ENCODE peak calls at places on chromosomes 4 and X, in nine cellular contexts. One of them, this sample, is unnamed.

GRCh38 chr4:152509595-152510209 is 26.2 kb downstream of the FBXW7 start:
- DNase-seq in left ventricle myocardium inferior: no peak
- DNase-seq in ovary: no peak
- DNase-seq in thyroid gland: no peak
- DNase-seq in transverse colon: no peak
- DNase-seq in upper lobe of right lung: no peak
- DNase-seq in esophagus squamous epithelium: no peak
- DNase-seq in heart left ventricle: no peak
- DNase-seq in ascending aorta: no peak
- DNase-seq in this sample: no peak

GRCh38 chr4:150145950-150146340 is 67.7 kb downstream of the DCLK2 start:
- DNase-seq in left ventricle myocardium inferior: no peak
- DNase-seq in ovary: no peak
- DNase-seq in thyroid gland: no peak
- DNase-seq in transverse colon: no peak
- DNase-seq in upper lobe of right lung: no peak
- DNase-seq in esophagus squamous epithelium: no peak
- DNase-seq in heart left ventricle: no peak
- DNase-seq in ascending aorta: no peak
- DNase-seq in this sample: no peak

GRCh38 chr4:150164956-150165355 is 86.7 kb downstream of the DCLK2 start:
- DNase-seq in left ventricle myocardium inferior: no peak
- DNase-seq in ovary: no peak
- DNase-seq in thyroid gland: no peak
- DNase-seq in transverse colon: no peak
- DNase-seq in upper lobe of right lung: no peak
- DNase-seq in esophagus squamous epithelium: no peak
- DNase-seq in heart left ventricle: no peak
- DNase-seq in ascending aorta: no peak
- DNase-seq in this sample: no peak

GRCh38 chr4:34261799-34262314 is 1982.5 kb downstream of the ARAP2 start:
- DNase-seq in left ventricle myocardium inferior: no peak
- DNase-seq in ovary: no peak
- DNase-seq in thyroid gland: no peak
- DNase-seq in transverse colon: no peak
- DNase-seq in upper lobe of right lung: no peak
- DNase-seq in esophagus squamous epithelium: no peak
- DNase-seq in heart left ventricle: no peak
- DNase-seq in ascending aorta: no peak
- DNase-seq in this sample: no peak

GRCh38 chrX:114181195-114181594 is 402.7 kb upstream of the HTR2C start:
- DNase-seq in left ventricle myocardium inferior: no peak
- DNase-seq in ovary: no peak
- DNase-seq in thyroid gland: no peak
- DNase-seq in transverse colon: no peak
- DNase-seq in upper lobe of right lung: no peak
- DNase-seq in esophagus squamous epithelium: no peak
- DNase-seq in heart left ventricle: no peak
- DNase-seq in ascending aorta: no peak
- DNase-seq in this sample: no peak

GRCh38 chr4:22997358-22998224 is 304.9 kb downstream of the GBA3 start:
- DNase-seq in left ventricle myocardium inferior: no peak
- DNase-seq in ovary: no peak
- DNase-seq in thyroid gland: no peak
- DNase-seq in transverse colon: no peak
- DNase-seq in upper lobe of right lung: no peak
- DNase-seq in esophagus squamous epithelium: no peak
- DNase-seq in heart left ventricle: no peak
- DNase-seq in ascending aorta: no peak
- DNase-seq in this sample: no peak

GRCh38 chrX:41889317-41890025 is 33.9 kb downstream of the CASK start:
- DNase-seq in left ventricle myocardium inferior: no peak
- DNase-seq in ovary: no peak
- DNase-seq in thyroid gland: no peak
- DNase-seq in transverse colon: no peak
- DNase-seq in upper lobe of right lung: no peak
- DNase-seq in esophagus squamous epithelium: no peak
- DNase-seq in heart left ventricle: no peak
- DNase-seq in ascending aorta: no peak
- DNase-seq in this sample: no peak

GRCh38 chrX:47578692-47579091 is 3.5 kb upstream of the TIMP1 start:
- DNase-seq in left ventricle myocardium inferior: no peak
- DNase-seq in ovary: no peak
- DNase-seq in thyroid gland: no peak
- DNase-seq in transverse colon: no peak
- DNase-seq in upper lobe of right lung: no peak
- DNase-seq in esophagus squamous epithelium: no peak
- DNase-seq in heart left ventricle: no peak
- DNase-seq in ascending aorta: no peak
- DNase-seq in this sample: no peak

GRCh38 chr4:53015681-53016080 is 153.6 kb downstream of the RASL11B start:
- DNase-seq in left ventricle myocardium inferior: no peak
- DNase-seq in ovary: peak; percentile 58
- DNase-seq in thyroid gland: no peak
- DNase-seq in transverse colon: peak; percentile 24
- DNase-seq in upper lobe of right lung: no peak
- DNase-seq in esophagus squamous epithelium: no peak
- DNase-seq in heart left ventricle: peak; percentile 19
- DNase-seq in ascending aorta: no peak
- DNase-seq in this sample: peak; percentile 33

GRCh38 chr4:16231570-16232252 is 5.4 kb upstream of the TAPT1 start:
- DNase-seq in left ventricle myocardium inferior: no peak
- DNase-seq in ovary: no peak
- DNase-seq in thyroid gland: no peak
- DNase-seq in transverse colon: no peak
- DNase-seq in upper lobe of right lung: no peak
- DNase-seq in esophagus squamous epithelium: no peak
- DNase-seq in heart left ventricle: no peak
- DNase-seq in ascending aorta: no peak
- DNase-seq in this sample: no peak

GRCh38 chr4:145716200-145716599 is 36.3 kb downstream of the C4orf51 start:
- DNase-seq in left ventricle myocardium inferior: no peak
- DNase-seq in ovary: no peak
- DNase-seq in thyroid gland: peak; percentile 39
- DNase-seq in transverse colon: no peak
- DNase-seq in upper lobe of right lung: no peak
- DNase-seq in esophagus squamous epithelium: no peak
- DNase-seq in heart left ventricle: no peak
- DNase-seq in ascending aorta: no peak
- DNase-seq in this sample: no peak

GRCh38 chrX:44244008-44244407 is 99.5 kb downstream of the EFHC2 start:
- DNase-seq in left ventricle myocardium inferior: no peak
- DNase-seq in ovary: no peak
- DNase-seq in thyroid gland: no peak
- DNase-seq in transverse colon: no peak
- DNase-seq in upper lobe of right lung: no peak
- DNase-seq in esophagus squamous epithelium: no peak
- DNase-seq in heart left ventricle: no peak
- DNase-seq in ascending aorta: no peak
- DNase-seq in this sample: no peak

GRCh38 chrX:68808686-68809357 is 20.0 kb upstream of the EFNB1 start:
- DNase-seq in left ventricle myocardium inferior: peak; percentile 26
- DNase-seq in ovary: no peak
- DNase-seq in thyroid gland: peak; percentile 10
- DNase-seq in transverse colon: no peak
- DNase-seq in upper lobe of right lung: no peak
- DNase-seq in esophagus squamous epithelium: no peak
- DNase-seq in heart left ventricle: peak; percentile 24
- DNase-seq in ascending aorta: no peak
- DNase-seq in this sample: no peak

GRCh38 chr4:22369901-22370562 is 145.8 kb downstream of the ADGRA3 start:
- DNase-seq in left ventricle myocardium inferior: no peak
- DNase-seq in ovary: no peak
- DNase-seq in thyroid gland: no peak
- DNase-seq in transverse colon: no peak
- DNase-seq in upper lobe of right lung: no peak
- DNase-seq in esophagus squamous epithelium: no peak
- DNase-seq in heart left ventricle: no peak
- DNase-seq in ascending aorta: no peak
- DNase-seq in this sample: no peak

DNA sequence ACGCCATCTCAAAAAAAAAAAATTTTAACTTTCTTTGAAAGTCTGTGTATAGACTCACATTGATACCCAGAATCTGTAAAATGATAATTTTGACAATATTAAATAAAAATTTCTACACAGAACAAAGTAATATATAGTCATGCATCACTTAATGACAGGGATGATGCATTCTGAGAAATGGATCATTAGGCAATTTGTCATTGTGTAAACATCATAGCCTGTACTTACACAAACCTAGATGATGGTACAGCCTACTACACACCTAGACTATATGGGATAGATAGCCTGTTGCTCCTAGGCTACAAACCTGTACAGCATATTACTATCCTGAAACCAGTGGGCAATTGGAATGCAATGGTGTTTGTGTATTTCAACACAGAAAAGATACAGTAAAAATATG is 107.7 kb downstream of the BLTP1 start:
- DNase-seq in left ventricle myocardium inferior: no peak
- DNase-seq in ovary: no peak
- DNase-seq in thyroid gland: no peak
- DNase-seq in transverse colon: no peak
- DNase-seq in upper lobe of right lung: no peak
- DNase-seq in esophagus squamous epithelium: no peak
- DNase-seq in heart left ventricle: no peak
- DNase-seq in ascending aorta: no peak
- DNase-seq in this sample: no peak
- H3K4me1 ChIP-seq in left ventricle myocardium inferior: no peaks in the 10 kb centered on the region
- H3K4me1 ChIP-seq in ovary: no peaks in the 10 kb centered on the region
- H3K4me1 ChIP-seq in thyroid gland: no peaks in the 10 kb centered on the region
- H3K4me1 ChIP-seq in transverse colon: no peaks in the 10 kb centered on the region
- H3K4me1 ChIP-seq in upper lobe of right lung: no peaks in the 10 kb centered on the region
- H3K4me1 ChIP-seq in esophagus squamous epithelium: no peaks in the 10 kb centered on the region
- H3K4me1 ChIP-seq in heart left ventricle: no peaks in the 10 kb centered on the region
- H3K4me1 ChIP-seq in ascending aorta: no peaks in the 10 kb centered on the region
- H3K4me1 ChIP-seq in this sample: no peaks in the 10 kb centered on the region

DNA sequence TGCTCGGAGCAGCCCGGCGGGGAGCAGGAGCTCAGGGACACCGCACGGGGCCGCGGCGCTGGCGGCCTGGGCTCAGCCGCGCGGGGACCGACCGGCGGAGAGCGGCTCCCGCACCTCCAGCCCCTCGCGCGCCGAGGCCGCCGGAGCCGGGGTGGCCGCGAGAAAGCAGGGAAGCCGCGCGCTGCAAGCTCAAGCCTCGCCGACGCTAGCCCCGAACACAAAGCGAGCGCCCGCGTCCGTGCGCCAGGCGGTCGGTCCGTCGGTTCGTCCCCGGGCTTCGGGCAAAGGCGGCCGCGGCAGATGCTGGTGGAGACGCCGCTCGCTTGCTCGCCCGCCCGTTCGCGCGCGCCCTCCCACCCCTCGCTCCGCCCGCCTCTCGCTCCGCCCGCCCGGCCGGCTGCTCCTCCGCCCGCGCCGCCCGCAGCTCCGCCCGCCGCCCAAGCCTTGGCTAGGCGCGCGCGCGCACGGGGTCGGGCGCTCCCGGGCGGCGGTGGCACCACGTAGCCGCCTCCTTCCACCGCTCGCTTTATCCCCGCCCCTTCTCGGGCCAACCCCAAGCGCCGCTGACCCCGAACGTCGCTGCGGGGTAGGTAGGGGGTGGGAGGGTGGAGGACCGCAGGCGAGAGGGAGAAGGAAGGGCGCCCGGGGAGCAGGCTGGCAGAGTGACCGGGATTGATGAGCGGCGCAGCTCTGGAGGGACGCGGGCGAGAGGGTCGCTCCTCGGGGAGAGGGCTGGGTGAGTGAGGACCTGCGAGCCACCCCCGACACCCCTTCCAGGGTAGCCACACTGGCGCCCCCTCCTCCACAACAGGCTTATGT is at the start of gene TSPAN5:
- DNase-seq in left ventricle myocardium inferior: peak; percentile 79
- DNase-seq in ovary: peak; percentile 84
- DNase-seq in thyroid gland: peak; percentile 86
- DNase-seq in transverse colon: peak; percentile 82
- DNase-seq in upper lobe of right lung: peak; percentile 89
- DNase-seq in esophagus squamous epithelium: no peak
- DNase-seq in heart left ventricle: peak; percentile 78
- DNase-seq in ascending aorta: peak; percentile 43
- DNase-seq in this sample: peak; percentile 85
- H3K4me1 ChIP-seq in left ventricle myocardium inferior: peaks cover 42% of the 10 kb centered on the region
- H3K4me1 ChIP-seq in ovary: peaks cover 13% of the 10 kb centered on the region
- H3K4me1 ChIP-seq in thyroid gland: peaks cover 28% of the 10 kb centered on the region
- H3K4me1 ChIP-seq in transverse colon: peaks cover 31% of the 10 kb centered on the region
- H3K4me1 ChIP-seq in upper lobe of right lung: peaks cover 16% of the 10 kb centered on the region
- H3K4me1 ChIP-seq in esophagus squamous epithelium: peaks cover 90% of the 10 kb centered on the region
- H3K4me1 ChIP-seq in heart left ventricle: no peaks in the 10 kb centered on the region
- H3K4me1 ChIP-seq in ascending aorta: peaks cover 18% of the 10 kb centered on the region
- H3K4me1 ChIP-seq in this sample: no peaks in the 10 kb centered on the region

DNA sequence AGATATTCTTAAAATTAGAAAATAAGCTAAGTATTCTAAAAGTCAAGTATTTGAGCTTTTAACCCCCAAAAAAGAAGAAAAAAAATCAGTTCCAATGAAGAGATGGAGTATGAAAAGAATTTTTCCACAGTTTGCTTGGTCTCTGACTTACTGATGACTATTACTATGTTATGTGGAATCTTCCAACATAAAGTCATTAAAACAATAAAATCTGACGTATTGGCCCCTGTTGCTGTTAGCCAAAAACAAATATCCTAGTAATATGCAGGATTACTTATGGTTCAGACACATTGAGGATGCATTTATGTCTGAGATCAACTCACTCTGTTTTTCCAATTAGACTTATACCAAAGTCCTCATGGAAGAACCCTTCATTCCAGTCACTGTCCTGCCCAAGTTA is 517.2 kb upstream of the ADGRL3 start:
- DNase-seq in left ventricle myocardium inferior: no peak
- DNase-seq in ovary: no peak
- DNase-seq in thyroid gland: no peak
- DNase-seq in transverse colon: no peak
- DNase-seq in upper lobe of right lung: no peak
- DNase-seq in esophagus squamous epithelium: no peak
- DNase-seq in heart left ventricle: no peak
- DNase-seq in ascending aorta: no peak
- DNase-seq in this sample: no peak
- H3K4me1 ChIP-seq in left ventricle myocardium inferior: no peaks in the 10 kb centered on the region
- H3K4me1 ChIP-seq in ovary: no peaks in the 10 kb centered on the region
- H3K4me1 ChIP-seq in thyroid gland: no peaks in the 10 kb centered on the region
- H3K4me1 ChIP-seq in transverse colon: no peaks in the 10 kb centered on the region
- H3K4me1 ChIP-seq in upper lobe of right lung: no peaks in the 10 kb centered on the region
- H3K4me1 ChIP-seq in esophagus squamous epithelium: no peaks in the 10 kb centered on the region
- H3K4me1 ChIP-seq in heart left ventricle: no peaks in the 10 kb centered on the region
- H3K4me1 ChIP-seq in ascending aorta: peaks cover 9% of the 10 kb centered on the region
- H3K4me1 ChIP-seq in this sample: no peaks in the 10 kb centered on the region

DNA sequence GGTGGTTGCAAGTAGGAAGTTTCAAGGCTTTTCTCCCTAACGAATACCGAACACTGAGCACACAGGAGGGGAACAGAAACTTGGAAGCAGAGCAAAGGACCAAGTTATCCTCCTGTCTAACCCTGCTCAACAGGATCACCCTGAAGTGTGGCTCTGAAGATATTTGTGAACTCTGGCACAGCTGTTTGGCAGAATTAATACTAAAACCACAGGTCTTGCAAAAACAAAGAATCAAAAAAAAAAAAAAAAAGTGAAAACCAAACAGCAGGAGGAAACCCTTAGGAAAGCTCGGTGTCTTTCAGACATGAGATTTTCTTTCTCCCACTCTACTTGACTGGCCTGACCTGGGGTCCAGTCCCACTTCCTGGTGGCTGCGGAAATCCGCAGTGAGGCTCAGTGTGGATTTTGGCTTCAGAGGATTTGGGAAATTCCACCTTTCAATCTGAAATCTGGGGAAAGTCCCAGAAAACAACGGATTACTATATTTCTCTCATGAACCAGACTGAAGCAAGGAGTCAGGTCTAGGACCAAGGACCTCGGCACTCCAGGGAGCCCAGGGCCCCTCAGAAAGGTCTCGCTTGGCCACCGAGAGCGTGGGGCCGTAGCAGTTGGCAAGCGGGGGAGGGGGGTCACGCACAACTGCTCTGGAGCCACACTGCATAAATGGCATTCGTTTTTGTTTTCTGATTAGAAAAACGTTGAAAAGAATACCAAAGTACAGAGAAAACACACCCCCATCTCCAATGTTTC is 867 bp downstream of the TIFA start:
- DNase-seq in left ventricle myocardium inferior: no peak
- DNase-seq in ovary: peak; percentile 43
- DNase-seq in thyroid gland: peak; percentile 63
- DNase-seq in transverse colon: peak; percentile 27
- DNase-seq in upper lobe of right lung: no peak
- DNase-seq in esophagus squamous epithelium: no peak
- DNase-seq in heart left ventricle: no peak
- DNase-seq in ascending aorta: no peak
- DNase-seq in this sample: no peak
- H3K4me1 ChIP-seq in left ventricle myocardium inferior: peaks cover 47% of the 10 kb centered on the region
- H3K4me1 ChIP-seq in ovary: peaks cover 6% of the 10 kb centered on the region
- H3K4me1 ChIP-seq in thyroid gland: peaks cover 18% of the 10 kb centered on the region
- H3K4me1 ChIP-seq in transverse colon: peaks cover 20% of the 10 kb centered on the region
- H3K4me1 ChIP-seq in upper lobe of right lung: peaks cover 10% of the 10 kb centered on the region
- H3K4me1 ChIP-seq in esophagus squamous epithelium: peaks cover 53% of the 10 kb centered on the region
- H3K4me1 ChIP-seq in heart left ventricle: peaks cover 3% of the 10 kb centered on the region
- H3K4me1 ChIP-seq in ascending aorta: peaks cover 5% of the 10 kb centered on the region
- H3K4me1 ChIP-seq in this sample: no peaks in the 10 kb centered on the region

This sample was measured in tibial artery.